ENCODE peak calls at places on chromosomes 16 and 17, in six cellular contexts. C, P, E, R, D and O are unnamed samples. For H3K27me3, the result is how much of the 10 kb centered on the place peaks cover.

GRCh38 chr17:38750312-38751121 is 2.0 kb upstream of the PSMB3 start:
- DNase-seq in P (no peak), E (no peak), C (no peak), R (no peak), D (no peak), O (no peak)

GRCh38 chr16:4115209-4115940 is 867 bp downstream of the ADCY9 start:
- DNase-seq in P (peak), R (peak), D (no peak), E (peak), C (peak), O (no peak)

GRCh38 chr17:42585353-42585752 is 7.8 kb upstream of the PSMC3IP start:
- DNase-seq in E (no peak), C (no peak), P (no peak), D (no peak), R (no peak), O (no peak)

GRCh38 chr16:87465306-87465705 is 27.5 kb downstream of the ZCCHC14 start:
- DNase-seq in E (peak), C (peak), D (no peak), R (peak), P (peak), O (no peak)

GRCh38 chr17:79800325-79801155 is 3.7 kb upstream of the CBX8 start:
- DNase-seq in D (no peak), P (no peak), C (no peak), R (no peak), E (no peak), O (no peak)

GRCh38 chr16:4372578-4373355 is 1.1 kb downstream of the VASN start:
- DNase-seq in E (no peak), D (no peak), P (no peak), C (no peak), R (peak), O (no peak)

GRCh38 chr17:67032985-67033384 is 11.4 kb upstream of the CACNG1 start:
- DNase-seq in P (no peak), R (no peak), C (no peak), D (no peak), E (peak), O (no peak)

GRCh38 chr17:36089888-36090836 is at the start of gene CCL3:
- DNase-seq in D (no peak), C (peak), P (no peak), R (no peak), E (peak), O (no peak)

GRCh38 chr16:81077077-81077940 is at the start of gene C16orf46:
- DNase-seq in P (peak), E (peak), R (peak), D (peak), C (peak), O (peak)

GRCh38 chr16:48950184-48950583 is 331.5 kb downstream of the CBLN1 start:
- DNase-seq in P (no peak), D (no peak), C (no peak), E (no peak), R (no peak), O (no peak)

GRCh38 chr16:25007284-25007984 is 7.7 kb downstream of the ARHGAP17 start:
- DNase-seq in C (no peak), R (no peak), P (no peak), D (no peak), E (no peak), O (no peak)

DNA sequence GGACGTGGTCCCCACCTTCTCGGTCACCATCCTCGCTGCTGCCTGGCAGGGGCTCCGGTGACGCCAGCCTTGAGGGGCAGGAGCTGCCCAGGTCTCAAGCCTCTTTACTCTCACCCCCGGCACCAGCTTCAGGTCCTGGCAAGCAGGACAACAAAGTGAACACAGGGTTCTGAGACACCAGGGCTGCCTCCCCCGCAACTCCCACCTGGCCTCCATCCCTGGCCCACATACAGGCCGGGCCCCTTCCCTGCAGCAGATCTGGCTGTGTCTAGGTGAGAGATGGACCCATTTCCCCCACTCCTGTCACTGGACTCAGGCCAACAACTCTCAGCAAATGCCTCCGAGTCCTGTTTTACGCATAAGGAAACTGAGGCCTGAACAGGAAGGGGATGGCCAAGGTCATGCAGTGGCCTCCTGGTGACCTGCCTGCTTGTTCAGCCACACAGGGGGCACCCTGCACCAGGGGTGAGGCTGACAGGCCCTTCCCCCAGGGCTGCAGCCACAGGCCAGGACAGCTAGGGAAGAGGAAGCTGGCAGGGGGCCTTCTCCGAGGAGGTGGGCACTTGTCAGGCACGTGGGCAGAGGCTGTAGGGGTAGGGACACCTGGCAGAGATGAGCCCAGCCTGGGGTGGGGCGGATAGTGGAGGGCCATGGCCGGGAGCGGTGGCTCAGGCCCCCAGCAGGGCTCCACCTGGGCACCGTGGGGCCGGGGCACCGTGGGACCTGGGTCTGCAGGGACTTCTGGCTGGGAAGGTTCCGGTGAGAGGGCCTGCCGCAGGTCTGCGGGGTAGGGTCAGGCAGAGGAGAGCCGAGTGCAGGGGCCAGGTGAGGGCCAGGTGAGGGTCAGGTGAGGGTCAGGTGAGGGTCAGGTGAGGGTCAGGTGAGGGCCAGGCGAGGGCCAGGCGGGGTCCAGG is 46.7 kb upstream of the PVALEF start:
- DNase-seq in P (no peak), E (no peak), D (no peak), C (no peak), R (no peak), O (no peak)
- H3K4me3 ChIP-seq in P (peak), E (no peak), D (peak), C (no peak), R (no peak), O (no peak)

GRCh38 chr16:58032710-58033293 is 7.2 kb downstream of the MMP15 start:
- DNase-seq in E (no peak), D (no peak), P (no peak), C (no peak), R (peak), O (no peak)
- H3K27ac ChIP-seq in E (peak), D (no peak), P (no peak), C (no peak), R (peak), O (no peak)

GRCh38 chr17:68197091-68197996 is 50.5 kb upstream of the AMZ2 start:
- DNase-seq in P (no peak), C (no peak), R (no peak), D (no peak), E (peak), O (no peak)
- H3K27me3 ChIP-seq in P (half or more), C (half or more), R (under half), D (half or more), E (half or more), O (under half)

GRCh38 chr16:31130336-31130812 is 5.2 kb downstream of the PRSS8 start:
- DNase-seq in C (no peak), D (no peak), R (no peak), P (no peak), E (no peak), O (no peak)
- H3K4me3 ChIP-seq in C (no peak), D (no peak), R (no peak), P (no peak), E (no peak), O (no peak)

GRCh38 chr17:40615989-40616476 is 31.6 kb downstream of the SMARCE1 start:
- DNase-seq in P (no peak), E (no peak), D (no peak), R (no peak), C (no peak), O (no peak)
- H3K27ac ChIP-seq in P (no peak), E (no peak), D (no peak), R (no peak), C (no peak), O (no peak)

DNA sequence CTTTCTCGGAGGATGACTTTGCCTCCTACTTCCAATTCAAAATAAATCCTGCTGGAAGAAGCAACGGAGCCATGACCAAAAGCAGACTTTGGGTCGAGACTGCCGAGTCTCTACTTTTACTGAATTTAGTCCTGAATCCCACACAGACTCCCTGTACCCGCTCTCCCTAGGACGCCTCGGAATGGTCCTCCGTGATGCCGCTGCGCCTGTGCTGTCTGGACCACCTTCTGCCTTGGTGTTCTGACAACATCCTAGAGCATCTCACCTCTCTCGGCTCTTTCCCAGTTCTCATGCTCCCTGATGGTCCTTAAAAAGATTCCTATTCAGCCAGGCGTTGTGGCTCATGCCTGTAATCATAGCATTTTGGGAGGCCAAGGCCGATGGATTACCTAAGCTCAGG is 181.1 kb upstream of the HSBP1 start:
- DNase-seq in P (no peak), R (no peak), E (no peak), D (no peak), C (no peak), O (no peak)
- H3K27me3 ChIP-seq in P (under half), R (under half), E (under half), D (under half), C (under half), O (under half)

GRCh38 chr17:78357687-78358537 is 2.0 kb downstream of the SOCS3 start:
- DNase-seq in C (no peak), D (no peak), E (peak), R (no peak), P (no peak), O (no peak)

GRCh38 chr17:78360371-78361226 is 722 bp upstream of the SOCS3 start:
- DNase-seq in P (peak), C (peak), D (no peak), R (peak), E (peak), O (no peak)

GRCh38 chr17:78359936-78360370 is at the start of gene SOCS3:
- DNase-seq in E (peak), D (no peak), R (peak), C (peak), P (peak), O (peak)

GRCh38 chr17:78358538-78359215 is 1.2 kb downstream of the SOCS3 start:
- DNase-seq in D (no peak), R (peak), P (no peak), E (peak), C (no peak), O (no peak)

DNA sequence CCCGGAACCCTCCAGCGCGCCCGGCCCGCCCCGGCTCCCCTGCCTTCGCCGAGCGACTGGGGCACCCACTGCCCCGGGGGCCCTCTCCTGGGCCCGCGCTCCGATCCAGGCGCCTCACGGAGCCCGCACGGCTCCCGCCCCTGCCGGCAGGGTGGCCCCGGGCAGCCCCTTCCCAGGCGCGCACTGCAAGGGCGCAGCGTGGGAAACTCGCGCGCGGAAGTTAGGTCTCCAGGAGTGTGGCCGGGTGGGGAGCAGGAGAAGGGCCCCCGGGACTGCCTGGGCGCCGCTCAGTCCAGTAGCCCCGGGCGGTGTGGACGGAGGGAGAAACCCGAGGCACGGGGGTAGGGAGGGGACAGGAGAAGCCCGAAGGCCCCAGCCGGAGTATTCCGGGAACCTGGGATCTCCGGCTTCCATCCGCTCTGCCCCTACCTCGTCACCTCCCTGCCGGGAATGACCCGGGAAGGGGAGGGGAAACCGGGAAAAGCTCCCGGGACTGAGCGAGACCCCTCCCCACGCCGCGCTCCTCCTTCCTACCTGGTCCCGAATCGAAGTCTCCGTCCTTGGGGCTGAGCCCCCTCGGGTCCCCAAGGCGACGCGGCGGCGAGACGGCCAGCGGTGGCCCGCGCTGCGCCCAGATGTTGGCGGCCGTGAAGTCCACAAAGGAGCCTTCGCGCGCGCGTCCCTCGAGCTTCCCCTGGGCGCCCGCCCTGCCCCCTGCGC is 501 bp downstream of the SOCS3 start:
- DNase-seq in R (no peak), E (peak), C (no peak), D (no peak), P (no peak), O (no peak)
- H3K4me3 ChIP-seq in R (peak), E (peak), C (peak), D (peak), P (peak), O (peak)

DNA sequence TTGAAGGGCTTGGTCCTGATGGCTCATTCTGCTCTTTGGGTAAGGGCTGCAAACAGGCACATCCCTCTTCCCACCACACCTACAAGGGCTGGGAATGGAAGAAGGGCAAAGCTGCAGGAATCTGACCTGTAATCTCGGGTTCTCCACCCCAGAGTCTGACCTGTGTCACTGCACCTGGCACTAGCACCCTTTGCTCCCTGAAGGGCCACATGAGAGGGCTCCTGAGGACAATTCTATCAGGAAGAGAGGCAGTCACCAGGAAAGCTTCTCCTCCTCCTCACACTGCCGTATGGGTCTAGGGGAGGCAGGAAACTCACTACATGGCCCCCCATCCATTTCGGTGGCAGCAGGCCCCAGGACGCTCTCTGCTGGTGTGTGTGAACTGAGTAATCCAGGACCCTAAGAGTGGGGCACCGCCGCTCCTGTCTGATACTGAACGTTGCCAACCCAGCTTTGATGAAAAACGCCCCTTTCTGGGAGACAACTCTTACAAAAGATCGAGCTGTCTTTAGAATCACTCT is 26.4 kb downstream of the TTLL6 start:
- DNase-seq in R (no peak), E (no peak), C (no peak), D (no peak), P (no peak), O (no peak)
- H3K27ac ChIP-seq in R (no peak), E (no peak), C (no peak), D (no peak), P (no peak), O (no peak)

DNA sequence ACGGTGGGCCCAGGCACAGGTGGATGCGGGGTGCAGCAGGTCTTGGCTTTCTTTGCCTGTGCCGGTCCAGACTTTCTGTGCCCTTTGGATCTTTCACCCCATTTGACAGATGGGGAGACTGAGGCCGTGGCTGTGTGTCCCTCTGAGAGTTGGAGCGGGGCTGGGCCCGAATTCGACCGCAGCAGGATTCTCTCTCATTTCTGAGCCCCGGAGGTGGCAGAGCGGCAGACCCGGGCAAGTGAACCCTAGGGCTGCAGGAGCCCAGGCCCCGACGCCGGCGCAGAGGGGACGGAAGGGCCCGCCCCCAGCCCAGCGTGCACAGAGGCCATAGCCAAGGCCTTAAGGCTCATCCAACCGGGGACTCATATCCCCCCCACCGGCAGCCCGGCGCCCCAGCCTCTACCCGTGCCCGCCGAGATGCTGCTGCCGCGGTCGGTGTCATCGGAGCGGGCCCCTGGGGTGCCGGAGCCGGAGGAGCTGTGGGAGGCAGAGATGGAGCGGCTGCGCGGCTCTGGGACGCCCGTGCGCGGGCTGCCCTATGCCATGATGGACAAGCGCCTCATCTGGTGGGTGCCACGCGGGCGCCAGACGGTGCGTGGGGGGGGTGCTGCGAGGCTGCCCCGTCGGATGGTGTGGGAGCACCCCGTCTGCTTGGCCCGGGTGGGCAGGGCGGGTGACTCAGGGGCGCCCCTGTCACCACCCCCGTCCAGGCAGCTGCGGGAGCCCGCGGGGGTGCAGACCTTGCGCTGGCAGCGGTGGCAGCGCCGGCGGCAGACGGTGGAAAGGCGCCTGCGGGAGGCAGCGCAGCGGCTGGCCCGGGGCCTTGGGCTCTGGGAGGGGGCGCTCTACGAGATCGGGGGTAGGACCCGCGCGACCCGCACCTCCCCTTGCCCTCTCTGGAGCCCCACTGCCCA is 858 bp downstream of the TMC8 start:
- DNase-seq in R (no peak), C (no peak), E (peak), P (no peak), D (no peak), O (no peak)
- H3K27me3 ChIP-seq in R (under half), C (under half), E (half or more), P (under half), D (under half), O (under half)

DNA sequence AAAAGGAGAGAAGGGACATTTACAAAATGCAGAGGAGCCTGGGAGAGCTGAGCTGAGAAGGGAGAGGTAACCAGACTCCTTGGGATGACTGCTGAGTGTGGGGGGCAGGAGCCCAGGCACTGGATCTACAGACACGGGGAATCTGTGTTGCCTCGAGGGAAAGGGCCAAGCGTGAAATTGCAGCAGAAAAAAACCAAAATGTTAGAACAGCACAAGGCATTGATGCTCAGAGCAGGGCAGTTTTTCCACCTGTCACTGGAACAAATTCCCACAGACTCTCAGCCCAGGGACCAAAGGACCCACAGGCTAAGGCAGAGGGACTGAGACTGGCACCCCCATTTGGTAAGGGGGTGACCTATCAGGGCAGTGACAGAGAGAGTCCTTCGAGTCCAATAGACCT is 2.0 kb downstream of the PITPNM3 start:
- DNase-seq in P (no peak), C (no peak), R (no peak), E (no peak), D (no peak), O (no peak)
- H3K4me3 ChIP-seq in P (no peak), C (no peak), R (no peak), E (no peak), D (no peak), O (no peak)